ENCODE peak calls at places on chromosomes 5 and 9, in nine cellular contexts. X, Q, D, W, U, F, R, M and J are unnamed samples.

GRCh38 chr5:60677831-60678664 is 21.9 kb downstream of the DEPDC1B start:
- DNase-seq in F (peak; percentile 49), W (no peak), Q (no peak), U (no peak), R (no peak), M (peak; percentile 72), D (no peak), X (peak; percentile 32), J (no peak)

GRCh38 chr9:87878930-87879603 is 3.6 kb upstream of the SPATA31E1 start:
- DNase-seq in Q (no peak), W (no peak), X (no peak), U (no peak), R (no peak), F (no peak), M (no peak), D (no peak), J (no peak)

GRCh38 chr5:180090769-180091546 is 19.4 kb upstream of the RNF130 start:
- DNase-seq in Q (no peak), F (peak; percentile 64), D (peak; percentile 59), R (no peak), W (no peak), U (no peak), M (peak; percentile 57), X (peak; percentile 78), J (no peak)

GRCh38 chr9:129306318-129306973 is 128.4 kb upstream of the IER5L start:
- DNase-seq in Q (peak; percentile 28), R (peak; percentile 53), F (no peak), X (no peak), M (no peak), D (no peak), U (no peak), W (no peak), J (no peak)

GRCh38 chr5:150505041-150505511 is 2.9 kb upstream of the NDST1 start:
- DNase-seq in X (no peak), D (no peak), U (no peak), F (no peak), W (no peak), R (no peak), M (no peak), Q (no peak), J (no peak)

GRCh38 chr5:138874241-138874640 is 894 bp downstream of the LRRTM2 start:
- DNase-seq in Q (no peak), F (no peak), W (no peak), R (no peak), X (no peak), D (no peak), M (no peak), U (no peak), J (no peak)

GRCh38 chr5:14600846-14601245 is 19.3 kb downstream of the OTULINL start:
- DNase-seq in D (no peak), F (no peak), Q (no peak), R (no peak), X (no peak), U (no peak), W (no peak), M (no peak), J (no peak)

GRCh38 chr5:42949348-42950090 is 90.6 kb downstream of the ANXA2R start:
- DNase-seq in M (peak; percentile 78), F (no peak), U (no peak), X (no peak), W (peak; percentile 45), Q (peak; percentile 80), R (peak; percentile 92), D (peak; percentile 20), J (peak; percentile 49)

GRCh38 chr5:37665272-37665671 is 174.6 kb downstream of the GDNF start:
- DNase-seq in D (no peak), W (no peak), X (no peak), U (no peak), R (no peak), Q (no peak), F (no peak), M (no peak), J (no peak)

GRCh38 chr9:97412628-97413382 is 909 bp downstream of the TDRD7 start:
- DNase-seq in R (no peak), M (peak; percentile 92), D (no peak), Q (no peak), X (no peak), U (peak; percentile 15), W (no peak), F (no peak), J (no peak)

GRCh38 chr5:116176124-116176523 is 91.3 kb downstream of the COMMD10 start:
- DNase-seq in M (no peak), R (no peak), W (no peak), Q (no peak), U (no peak), F (no peak), D (no peak), X (no peak), J (no peak)

GRCh38 chr9:97525451-97525850 is 24.0 kb downstream of the TMOD1 start:
- DNase-seq in D (no peak), Q (no peak), M (no peak), W (no peak), R (no peak), F (no peak), X (no peak), U (no peak), J (no peak)

GRCh38 chr5:16774806-16775205 is 158.0 kb upstream of the RETREG1 start:
- DNase-seq in D (peak; percentile 37), R (no peak), U (no peak), M (no peak), F (no peak), X (no peak), W (no peak), Q (no peak), J (no peak)

GRCh38 chr9:96107436-96107835 is 194.5 kb downstream of the HSD17B3 start:
- DNase-seq in R (no peak), U (no peak), X (no peak), F (no peak), M (no peak), D (no peak), Q (no peak), W (no peak), J (no peak)

GRCh38 chr5:98519530-98519929 is 253.9 kb upstream of the RGMB start:
- DNase-seq in Q (no peak), D (no peak), R (no peak), U (no peak), X (no peak), F (no peak), M (no peak), W (no peak), J (no peak)

GRCh38 chr5:154446183-154447073 is 631 bp downstream of the SAP30L start:
- DNase-seq in R (peak; percentile 94), W (peak; percentile 47), U (peak; percentile 57), M (peak; percentile 67), X (peak; percentile 78), F (peak; percentile 85), Q (peak; percentile 88), D (peak; percentile 40), J (peak; percentile 52)

DNA sequence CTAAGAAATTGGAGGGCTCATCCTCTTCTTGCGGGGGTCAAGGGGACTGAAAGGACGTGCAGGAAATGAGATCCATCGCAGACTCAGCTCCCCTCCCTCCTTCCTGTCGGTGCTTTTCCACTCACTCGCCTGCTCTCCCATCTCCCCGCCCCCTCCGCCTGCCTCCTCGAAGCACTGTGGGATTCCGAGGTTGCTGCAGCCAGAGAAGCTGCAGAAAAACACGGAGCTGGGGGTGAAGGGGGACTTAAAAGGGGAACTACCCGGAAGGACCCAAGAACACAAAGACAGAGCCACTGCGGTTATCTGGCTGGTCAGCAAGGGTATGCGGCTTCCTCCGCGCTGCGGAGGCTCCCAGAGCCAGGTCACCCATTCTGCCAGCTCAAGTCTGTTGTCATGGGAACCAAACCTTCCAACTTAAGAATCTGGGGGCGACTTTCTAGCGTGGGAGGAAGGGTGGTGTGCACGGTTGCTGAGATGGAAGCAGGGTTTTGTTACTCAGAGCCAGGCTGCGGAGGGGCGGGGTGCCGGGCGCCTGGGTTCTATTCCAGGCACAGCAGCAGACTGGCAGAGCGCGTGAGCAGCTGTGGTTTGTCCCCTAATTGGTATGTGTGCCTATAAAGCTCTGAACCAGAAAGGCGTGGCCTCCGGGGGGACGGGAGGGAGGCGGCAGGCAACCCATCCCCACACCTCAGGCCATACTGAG is 24.9 kb downstream of the PCDHGC5 start:
- DNase-seq in U (peak; percentile 91), W (peak; percentile 77), D (peak; percentile 47), Q (peak; percentile 93), X (peak; percentile 93), F (peak; percentile 83), R (peak; percentile 87), M (peak; percentile 98), J (peak; percentile 63)
- H3K4me1 ChIP-seq in U (peaks cover 37% of the 10 kb centered on the region), W (peaks cover 72% of the 10 kb centered on the region), D (no peaks in the 10 kb centered on the region), Q (peaks cover 2% of the 10 kb centered on the region), X (peaks cover 39% of the 10 kb centered on the region), F (peaks cover 29% of the 10 kb centered on the region), R (peaks cover 69% of the 10 kb centered on the region), M (peaks cover 100% of the 10 kb centered on the region), J (peaks cover 14% of the 10 kb centered on the region)

DNA sequence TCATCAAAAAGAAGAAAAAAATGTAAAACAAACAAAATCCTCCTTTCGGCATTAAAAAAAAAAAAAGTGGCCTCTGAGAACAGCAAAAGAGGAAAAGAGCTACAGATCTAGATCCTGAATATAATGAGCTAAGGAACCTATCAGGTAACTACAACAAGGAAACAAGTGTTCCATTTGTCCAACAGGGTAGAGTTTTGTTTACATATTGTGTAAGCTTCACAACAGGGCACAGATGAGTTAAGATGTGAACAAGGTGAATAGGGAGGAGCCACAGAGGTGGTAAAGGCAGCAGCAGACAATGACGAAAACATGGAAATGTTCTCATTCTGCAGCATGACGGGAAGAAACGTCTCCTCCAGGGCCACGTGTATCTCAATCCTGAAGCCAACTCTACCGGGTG is 14.4 kb downstream of the ELP1 start:
- DNase-seq in R (no peak), Q (no peak), X (no peak), M (no peak), U (no peak), W (no peak), F (peak; percentile 15), D (no peak), J (no peak)
- H3K27ac ChIP-seq in R (no peak overlapping the region), Q (no peak overlapping the region), X (no peak overlapping the region), M (no peak overlapping the region), U (no peak overlapping the region), W (no peak overlapping the region), F (no peak overlapping the region), D (no peak overlapping the region), J (no peak overlapping the region)

GRCh38 chr9:75811692-75812091 is 78.8 kb upstream of the PCSK5 start:
- DNase-seq in M (no peak), R (no peak), X (no peak), U (no peak), D (no peak), W (no peak), F (no peak), Q (no peak), J (no peak)

GRCh38 chr9:75814667-75815066 is 75.8 kb upstream of the PCSK5 start:
- DNase-seq in D (no peak), F (no peak), Q (no peak), U (no peak), W (no peak), R (no peak), X (no peak), M (no peak), J (no peak)

GRCh38 chr9:75810063-75810462 is 80.4 kb upstream of the PCSK5 start:
- DNase-seq in X (no peak), R (no peak), M (no peak), F (no peak), D (no peak), Q (no peak), W (no peak), U (no peak), J (no peak)

GRCh38 chr9:75812139-75812538 is 78.3 kb upstream of the PCSK5 start:
- DNase-seq in R (no peak), F (no peak), W (no peak), X (no peak), U (no peak), Q (no peak), D (no peak), M (no peak), J (no peak)
- H3K4me1 ChIP-seq in R (no peaks in the 10 kb centered on the region), F (no peaks in the 10 kb centered on the region), W (no peaks in the 10 kb centered on the region), X (no peaks in the 10 kb centered on the region), U (no peaks in the 10 kb centered on the region), Q (no peaks in the 10 kb centered on the region), D (no peaks in the 10 kb centered on the region), M (no peaks in the 10 kb centered on the region), J (no peaks in the 10 kb centered on the region)

GRCh38 chr9:37036237-37037136 is 2.4 kb upstream of the PAX5 start:
- DNase-seq in X (peak; percentile 72), M (peak; percentile 85), W (peak; percentile 44), Q (peak; percentile 82), R (peak; percentile 91), U (no peak), F (peak; percentile 50), D (peak; percentile 48), J (no peak)
- H3K27ac ChIP-seq in X (no peak overlapping the region), M (peak overlapping the region; percentile 92), W (no peak overlapping the region), Q (no peak overlapping the region), R (peak overlapping the region; percentile 75), U (no peak overlapping the region), F (no peak overlapping the region), D (no peak overlapping the region), J (no peak overlapping the region)